ENCODE peak calls at places on chromosomes 7 and 10, in eight cellular contexts. O is suprapubic skin, A is BJ, F is right lobe of liver, D is lower lobe of right lung, T is mammary epithelial cell, M is AG04450, Y is tibial artery. E is an unnamed sample.

GRCh38 chr7:35032166-35032565 is 5.1 kb downstream of the DPY19L1 start:
- DNase-seq in A (no peak), F (no peak), M (no peak), O (no peak), Y (no peak), D (no peak), T (no peak), E (peak)

GRCh38 chr7:155803418-155804376 is 8.6 kb downstream of the SHH start:
- DNase-seq in Y (no peak), A (no peak), M (no peak), O (no peak), D (peak), F (no peak), T (no peak), E (no peak)

GRCh38 chr10:72417971-72418370 is 63.3 kb upstream of the DNAJB12 start:
- DNase-seq in F (no peak), D (no peak), O (no peak), T (no peak), A (no peak), M (no peak), Y (no peak), E (no peak)

GRCh38 chr7:96407427-96407826 is 85.5 kb upstream of the SLC25A13 start:
- DNase-seq in O (no peak), A (no peak), F (no peak), Y (no peak), M (no peak), D (no peak), T (peak), E (peak)

GRCh38 chr10:71008150-71008549 is 119.8 kb upstream of the PCBD1 start:
- DNase-seq in F (no peak), M (no peak), T (no peak), O (no peak), A (no peak), D (no peak), Y (no peak), E (no peak)

GRCh38 chr7:139629392-139630082 is 106.1 kb downstream of the CLEC2L start:
- DNase-seq in T (no peak), M (no peak), A (no peak), Y (no peak), D (no peak), O (no peak), F (no peak), E (peak)

GRCh38 chr7:50068850-50069551 is 24.0 kb downstream of the ZPBP start:
- DNase-seq in F (no peak), D (no peak), O (no peak), Y (no peak), M (no peak), A (no peak), T (peak), E (peak)

GRCh38 chr7:90594791-90595317 is 1.3 kb upstream of the CDK14 start:
- DNase-seq in O (no peak), A (peak), D (no peak), F (no peak), Y (peak), M (no peak), T (peak), E (peak)

GRCh38 chr10:99532687-99533495 is at the start of gene NKX2-3:
- DNase-seq in D (peak), O (no peak), F (peak), M (no peak), A (no peak), Y (no peak), T (no peak), E (peak)

GRCh38 chr10:122194251-122194650 is 76.8 kb upstream of the BTBD16 start:
- DNase-seq in F (no peak), O (no peak), M (no peak), T (no peak), A (no peak), Y (no peak), D (no peak), E (no peak)

GRCh38 chr10:96626795-96627194 is 40.0 kb upstream of the TM9SF3 start:
- DNase-seq in A (no peak), M (no peak), F (no peak), Y (no peak), D (no peak), T (no peak), O (no peak), E (no peak)

GRCh38 chr7:51141451-51141971 is 175.1 kb downstream of the COBL start:
- DNase-seq in A (no peak), M (peak), T (peak), F (no peak), O (no peak), Y (no peak), D (no peak), E (peak)

GRCh38 chr10:52050429-52051047 is 263.5 kb upstream of the DKK1 start:
- DNase-seq in T (no peak), M (no peak), Y (no peak), F (no peak), D (no peak), O (no peak), A (no peak), E (no peak)

GRCh38 chr10:19592276-19592675 is 224.0 kb upstream of the PLXDC2 start:
- DNase-seq in A (no peak), T (peak), Y (no peak), O (no peak), D (no peak), M (peak), F (no peak), E (peak)

GRCh38 chr10:111221682-111222470 is 145.0 kb downstream of the ADRA2A start:
- DNase-seq in O (no peak), M (no peak), T (no peak), Y (no peak), D (no peak), A (no peak), F (no peak), E (no peak)

GRCh38 chr10:45575966-45576597 is 96.5 kb downstream of the ZFAND4 start:
- DNase-seq in M (no peak), T (no peak), A (no peak), O (no peak), D (no peak), F (no peak), Y (no peak), E (no peak)

GRCh38 chr7:3597243-3597642 is 296.2 kb downstream of the SDK1 start:
- DNase-seq in A (no peak), Y (no peak), F (no peak), O (no peak), D (no peak), M (no peak), T (no peak), E (no peak)

GRCh38 chr7:816751-817671 is 15.3 kb upstream of the SUN1 start:
- DNase-seq in O (no peak), M (no peak), F (peak), D (peak), A (no peak), Y (no peak), T (peak), E (no peak)

GRCh38 chr10:110725809-110726641 is 81.9 kb downstream of the RBM20 start:
- DNase-seq in A (no peak), F (peak), Y (no peak), O (no peak), T (peak), D (no peak), M (no peak), E (peak)

GRCh38 chr7:128108129-128108528 is 76.9 kb upstream of the LRRC4 start:
- DNase-seq in T (no peak), M (no peak), A (no peak), F (no peak), D (no peak), O (peak), Y (peak), E (no peak)

GRCh38 chr10:51773681-51774080 is 74.3 kb upstream of the CSTF2T start:
- DNase-seq in M (no peak), T (no peak), Y (no peak), D (no peak), F (no peak), O (no peak), A (no peak), E (peak)

GRCh38 chr7:102042016-102042656 is 224.7 kb downstream of the CUX1 start:
- DNase-seq in A (no peak), F (no peak), O (no peak), T (peak), Y (peak), M (no peak), D (no peak), E (peak)

GRCh38 chr7:149690688-149691446 is 82.5 kb downstream of the ZNF467 start:
- DNase-seq in Y (no peak), A (no peak), T (peak), F (peak), M (no peak), D (no peak), O (no peak), E (peak)

GRCh38 chr10:27660268-27660667 is 85.4 kb downstream of the MKX start:
- DNase-seq in M (no peak), Y (no peak), D (no peak), T (no peak), F (no peak), O (no peak), A (no peak), E (no peak)

GRCh38 chr7:33744293-33744692 is 161.0 kb upstream of the BMPER start:
- DNase-seq in F (no peak), T (peak), A (no peak), M (no peak), O (no peak), D (no peak), Y (no peak), E (peak)

GRCh38 chr10:125217986-125218675 is 57.8 kb upstream of the CTBP2 start:
- DNase-seq in M (no peak), Y (no peak), F (no peak), T (no peak), D (no peak), A (no peak), O (no peak), E (peak)

GRCh38 chr7:27897441-27897847 is 157.5 kb downstream of the TAX1BP1 start:
- DNase-seq in T (no peak), M (no peak), D (no peak), O (no peak), Y (no peak), A (no peak), F (peak), E (no peak)

GRCh38 chr7:52273685-52274610 is 761.5 kb upstream of the POM121L12 start:
- DNase-seq in M (no peak), D (peak), F (peak), A (no peak), Y (no peak), O (no peak), T (no peak), E (no peak)

GRCh38 chr10:34171957-34172527 is 643.1 kb downstream of the PARD3 start:
- DNase-seq in T (no peak), O (no peak), M (peak), F (no peak), Y (no peak), A (peak), D (no peak), E (peak)

GRCh38 chr10:116690356-116691078 is 51.8 kb downstream of the HSPA12A start:
- DNase-seq in M (no peak), D (no peak), T (no peak), A (no peak), F (peak), Y (peak), O (no peak), E (peak)

GRCh38 chr7:39855325-39855674 is 94.8 kb upstream of the CDK13 start:
- DNase-seq in M (no peak), O (no peak), F (no peak), D (no peak), T (no peak), A (no peak), Y (no peak), E (no peak)
- H3K4me3 ChIP-seq in M (peak), O (peak), F (peak), D (peak), T (peak), A (no peak), Y (peak), E (no peak)

GRCh38 chr10:14773551-14774213 is 1.0 kb downstream of the FAM107B start:
- DNase-seq in T (no peak), Y (no peak), O (no peak), M (no peak), A (no peak), D (no peak), F (no peak), E (no peak)
- TF ChIP-seq CTCF in T (no peak), Y (no peak), O (no peak), M (peak), A (no peak), D (no peak), F (no peak), E (peak)

DNA sequence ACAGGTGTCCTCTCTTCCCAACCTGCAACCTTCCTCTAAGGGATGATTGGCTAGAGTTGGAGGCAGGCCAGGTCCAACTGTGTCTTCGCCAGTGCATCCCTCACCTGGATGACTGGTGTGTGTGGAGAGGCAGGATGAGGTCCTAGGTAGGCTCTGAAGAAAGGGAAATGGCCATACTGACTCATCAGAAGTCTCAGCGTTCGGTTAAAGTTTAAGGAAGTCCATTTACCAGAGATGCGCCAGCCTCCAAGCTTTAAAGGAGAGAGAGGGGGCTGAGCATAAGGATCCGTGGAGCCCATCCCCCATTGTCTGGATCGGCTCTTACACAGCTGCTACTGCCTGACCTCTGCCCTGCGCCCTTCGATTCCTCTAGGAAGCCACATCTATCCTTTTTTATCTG is 4.4 kb downstream of the KEL start:
- DNase-seq in Y (no peak), O (no peak), A (no peak), F (no peak), M (no peak), D (no peak), T (no peak), E (no peak)
- H3K4me3 ChIP-seq in Y (no peak), O (no peak), A (no peak), F (no peak), M (no peak), D (no peak), T (no peak), E (no peak)

DNA sequence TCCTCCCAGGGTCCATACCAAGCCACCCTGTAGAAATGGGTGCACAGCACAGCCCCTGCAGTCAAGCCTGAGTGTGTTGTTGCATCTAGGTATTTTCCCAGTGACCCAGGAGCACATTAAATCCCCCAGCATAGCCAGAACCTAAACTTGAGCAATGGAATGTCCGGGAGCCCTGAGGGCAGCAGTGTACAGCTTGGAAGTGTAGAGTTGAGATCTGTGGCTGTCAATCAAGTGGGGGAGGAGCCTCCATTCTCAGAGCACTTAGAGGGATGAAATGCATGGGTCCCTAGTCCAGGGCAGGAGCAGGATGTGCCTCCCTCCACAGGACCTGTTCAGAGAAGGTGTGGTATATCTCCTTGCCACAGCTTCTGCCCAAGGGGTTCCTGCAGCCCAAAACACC is 885.1 kb downstream of the CCSER2 start:
- DNase-seq in T (no peak), D (no peak), A (no peak), M (no peak), F (no peak), O (no peak), Y (no peak), E (no peak)
- TF ChIP-seq CTCF in T (no peak), D (no peak), A (no peak), M (no peak), F (no peak), O (no peak), Y (no peak), E (no peak)

DNA sequence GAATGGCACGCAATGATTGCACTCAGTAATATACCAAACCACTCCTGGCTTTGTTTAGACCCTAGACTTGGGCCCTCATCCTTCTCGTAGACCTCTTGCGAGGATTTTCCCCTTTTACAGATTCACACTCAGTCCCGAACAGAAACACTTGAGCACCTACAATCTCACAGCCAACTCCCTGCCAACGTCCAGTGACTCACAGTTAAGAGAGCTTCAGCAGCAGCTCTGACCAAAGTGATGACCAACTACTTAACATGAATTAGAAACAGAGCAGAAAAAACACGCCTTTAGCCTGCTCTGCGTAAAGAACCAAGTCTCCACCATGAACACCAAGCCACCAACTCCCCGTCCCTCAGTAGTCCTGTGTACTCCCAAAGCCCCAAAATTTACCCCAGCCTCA is 2.2 kb downstream of the DNAJC30 start:
- DNase-seq in M (no peak), Y (no peak), O (no peak), A (no peak), F (no peak), D (no peak), T (peak), E (peak)
- H3K4me3 ChIP-seq in M (no peak), Y (no peak), O (no peak), A (no peak), F (no peak), D (no peak), T (no peak), E (no peak)

GRCh38 chr7:7653568-7654187 is 13.1 kb downstream of the UMAD1 start:
- DNase-seq in T (no peak), F (no peak), D (no peak), O (no peak), A (no peak), M (no peak), Y (no peak), E (peak)
- TF ChIP-seq CTCF in T (peak), F (peak), D (peak), O (peak), A (peak), M (peak), Y (no peak), E (peak)